ENCODE peak calls at places on chromosomes 4 and X, in seven cellular contexts. C is SK-N-SH, M is HCT116, E is K562, W is HepG2, J is H1, N is GM12878. F is an unnamed sample.

GRCh38 chrX:1507511-1508463 is 29.2 kb downstream of the P2RY8 start:
- DNase-seq in E (no peak), N (peak; percentile 95), C (no peak), M (no peak), J (no peak), W (no peak), F (no peak)

GRCh38 chr4:85884251-85884650 is 409.3 kb downstream of the ARHGAP24 start:
- DNase-seq in C (no peak), W (no peak), J (no peak), M (no peak), E (no peak), N (no peak), F (no peak)

GRCh38 chr4:10171055-10171454 is 54.5 kb upstream of the WDR1 start:
- DNase-seq in N (no peak), M (no peak), C (no peak), E (no peak), J (no peak), W (no peak), F (no peak)

GRCh38 chrX:9729161-9729885 is 36.3 kb downstream of the GPR143 start:
- DNase-seq in N (no peak), E (no peak), C (no peak), J (no peak), W (peak; percentile 51), M (no peak), F (no peak)

GRCh38 chr4:2295535-2296442 is 33.9 kb upstream of the MXD4 start:
- DNase-seq in W (no peak), N (no peak), M (no peak), C (peak; percentile 13), E (no peak), J (no peak), F (no peak)

GRCh38 chr4:123463869-123464268 is 67.3 kb downstream of the SPRY1 start:
- DNase-seq in E (no peak), W (no peak), J (no peak), N (no peak), C (no peak), M (no peak), F (no peak)

GRCh38 chrX:72381439-72382198 is 75.9 kb upstream of the CITED1 start:
- DNase-seq in C (no peak), W (peak; percentile 70), N (no peak), J (no peak), E (no peak), M (no peak), F (peak; percentile 92)

GRCh38 chr4:166501941-166502382 is 628.9 kb downstream of the TLL1 start:
- DNase-seq in W (peak; percentile 40), C (peak; percentile 38), N (no peak), J (peak; percentile 56), E (no peak), M (peak; percentile 39), F (peak; percentile 70)

GRCh38 chrX:20237864-20238263 is 28.8 kb downstream of the RPS6KA3 start:
- DNase-seq in N (no peak), W (no peak), C (no peak), J (no peak), E (no peak), M (no peak), F (no peak)

GRCh38 chrX:68915778-68916177 is 87.0 kb downstream of the EFNB1 start:
- DNase-seq in N (no peak), E (no peak), M (no peak), W (no peak), J (no peak), C (no peak), F (no peak)

GRCh38 chr4:102324725-102325124 is 20.6 kb downstream of the SLC39A8 start:
- DNase-seq in M (no peak), J (no peak), W (no peak), N (no peak), C (no peak), E (no peak), F (no peak)

GRCh38 chr4:163331629-163332360 is 601 bp downstream of the NPY1R start:
- DNase-seq in J (no peak), N (no peak), W (no peak), E (no peak), M (no peak), C (peak; percentile 36), F (peak; percentile 28)

GRCh38 chr4:111689214-111689613 is 456.0 kb upstream of the FAM241A start:
- DNase-seq in E (no peak), M (no peak), J (no peak), C (no peak), W (no peak), N (no peak), F (peak; percentile 49)

GRCh38 chr4:82913305-82913704 is 12.8 kb downstream of the THAP9 start:
- DNase-seq in E (no peak), N (no peak), W (no peak), M (no peak), J (no peak), C (no peak), F (no peak)

GRCh38 chr4:37389369-37389765 is 144.8 kb downstream of the NWD2 start:
- DNase-seq in M (no peak), W (no peak), N (no peak), C (no peak), E (no peak), J (no peak), F (no peak)

GRCh38 chr4:37388672-37389368 is 144.3 kb downstream of the NWD2 start:
- DNase-seq in C (no peak), M (no peak), W (no peak), E (no peak), J (no peak), N (no peak), F (no peak)

GRCh38 chr4:37392540-37393255 is 148.2 kb downstream of the NWD2 start:
- DNase-seq in E (no peak), W (no peak), N (no peak), M (peak; percentile 23), J (no peak), C (no peak), F (no peak)

GRCh38 chr4:37393889-37394288 is 149.3 kb downstream of the NWD2 start:
- DNase-seq in N (no peak), E (no peak), W (no peak), C (no peak), J (no peak), M (no peak), F (no peak)

GRCh38 chr4:37389967-37390580 is 145.5 kb downstream of the NWD2 start:
- DNase-seq in N (no peak), M (peak; percentile 48), W (peak; percentile 48), J (no peak), C (peak; percentile 16), E (peak; percentile 14), F (peak; percentile 7)
- TF ChIP-seq JUND in N (no peak), M (no peak), W (no peak), J (no peak), C (no peak), E (no peak), F (no peak)

DNA sequence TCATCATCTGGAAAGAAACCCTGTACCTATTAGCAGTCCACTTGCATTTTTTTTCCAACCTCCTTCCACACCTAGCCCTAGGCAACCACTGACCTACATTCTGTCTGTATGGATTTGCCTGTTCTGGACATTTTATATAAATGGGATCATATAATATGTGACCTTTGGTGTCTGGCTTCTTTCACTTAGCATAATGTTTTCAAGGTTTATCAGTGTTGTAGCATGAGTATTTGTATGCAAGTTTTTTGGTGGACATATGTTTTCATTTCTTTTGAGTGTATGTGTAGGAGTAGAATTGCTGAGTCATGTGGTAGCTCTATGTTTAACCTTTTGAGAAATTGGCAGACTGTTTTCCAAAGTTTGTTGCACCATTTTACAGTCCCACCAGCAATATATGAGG is 198.6 kb downstream of the CEP135 start:
- DNase-seq in N (no peak), C (peak; percentile 36), M (no peak), J (no peak), W (no peak), E (no peak), F (no peak)
- TF ChIP-seq JUND in N (no peak), C (no peak), M (no peak), J (no peak), W (no peak), E (no peak), F (no peak)

GRCh38 chr4:136811496-136812077 is 720.7 kb downstream of the PCDH18 start:
- DNase-seq in E (no peak), N (no peak), W (no peak), C (no peak), M (no peak), J (no peak), F (no peak)

GRCh38 chr4:136812100-136812880 is 720.0 kb downstream of the PCDH18 start:
- DNase-seq in J (no peak), M (no peak), C (no peak), N (no peak), E (no peak), W (no peak), F (no peak)

GRCh38 chr4:136805582-136805981 is 726.7 kb downstream of the PCDH18 start:
- DNase-seq in W (no peak), N (no peak), J (no peak), C (no peak), M (no peak), E (no peak), F (no peak)

DNA sequence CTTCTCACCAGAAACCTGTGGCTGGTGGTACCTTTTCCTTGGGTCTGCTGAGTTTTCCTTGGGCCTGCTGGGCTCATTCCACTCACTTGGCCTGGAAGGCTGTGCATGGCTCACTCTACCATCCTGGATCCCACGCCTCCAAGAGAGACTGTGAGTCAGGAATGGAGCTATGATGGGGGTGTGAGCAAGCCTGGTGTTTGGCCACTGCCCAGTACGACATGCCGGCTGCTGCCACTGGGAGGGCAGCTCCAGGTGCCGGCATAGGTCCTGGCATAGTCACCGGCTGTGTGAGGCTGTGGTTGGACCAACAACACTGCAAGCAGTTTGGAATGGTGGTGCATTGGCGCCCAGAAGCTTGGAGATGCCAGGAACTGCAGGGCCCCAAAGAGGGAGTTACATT is 721.7 kb downstream of the PCDH18 start:
- DNase-seq in N (no peak), J (no peak), C (no peak), W (no peak), E (no peak), M (no peak), F (no peak)
- TF ChIP-seq JUND in N (no peak), J (no peak), C (no peak), W (no peak), E (no peak), M (no peak), F (no peak)

DNA sequence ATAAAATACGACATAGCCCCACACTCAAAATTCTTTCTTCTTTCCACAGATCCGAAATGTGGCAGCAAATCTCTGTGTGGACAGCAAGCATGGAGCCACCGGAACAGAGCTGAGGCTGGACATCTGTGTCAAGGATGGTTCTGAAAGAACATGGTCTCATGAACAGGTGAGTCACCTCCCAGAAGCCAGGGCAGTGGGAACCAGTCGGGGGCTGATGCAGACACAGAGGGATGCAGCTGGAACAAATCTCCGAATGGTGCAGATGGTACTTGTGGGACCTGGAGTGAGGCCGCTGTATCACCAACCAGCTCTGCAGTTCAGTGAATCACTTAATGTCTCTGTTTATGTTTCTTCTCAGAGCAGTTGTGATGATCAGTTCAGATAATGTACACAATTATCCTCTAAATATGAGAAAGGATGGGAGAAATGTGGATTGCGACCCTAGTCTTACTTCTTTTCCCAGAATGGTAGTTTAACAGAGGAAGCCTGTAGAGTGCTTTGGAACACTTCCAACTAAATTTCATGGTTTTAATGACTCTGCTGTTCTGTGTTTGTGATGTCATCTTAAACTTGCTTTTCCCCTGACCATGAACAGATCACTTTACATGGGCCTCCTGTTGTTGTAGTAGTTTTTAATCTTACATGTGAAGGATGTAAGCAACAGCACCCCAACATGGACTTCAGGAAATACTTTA is 159.3 kb upstream of the GALNT7 start:
- DNase-seq in E (no peak), W (no peak), J (no peak), C (no peak), N (no peak), M (no peak), F (no peak)
- TF ChIP-seq JUND in E (peak; percentile 42), W (no peak), J (no peak), C (no peak), N (no peak), M (no peak), F (no peak)

GRCh38 chrX:14022019-14022418 is 7.7 kb downstream of the GEMIN8 start:
- DNase-seq in E (no peak), C (no peak), J (no peak), N (no peak), M (no peak), W (no peak), F (no peak)
- TF ChIP-seq JUND in E (no peak), C (no peak), J (no peak), N (no peak), M (no peak), W (no peak), F (no peak)